ENCODE peak calls at places on chromosome 5, in six cellular contexts. K is H1, D is HepG2, J is HCT116, G is K562, N is GM12878. Q is an unnamed sample.
A peak's percentile ranks its signal among the peaks of the same experiment; 100 is the strongest.

GRCh38 chr5:101346447-101346846 is 443.4 kb upstream of the ST8SIA4 start:
- DNase-seq in J (no peak), D (no peak), G (no peak), K (no peak), N (no peak), Q (no peak)

GRCh38 chr5:93929146-93929545 is 187.7 kb upstream of the POU5F2 start:
- DNase-seq in J (no peak), N (no peak), K (no peak), G (no peak), D (no peak), Q (no peak)

GRCh38 chr5:37871023-37871815 is 31.4 kb upstream of the GDNF start:
- DNase-seq in K (no peak), J (no peak), G (no peak), N (no peak), D (no peak), Q (no peak)

GRCh38 chr5:170362102-170362501 is 27.1 kb downstream of the KCNMB1 start:
- DNase-seq in J (no peak), D (no peak), N (no peak), K (no peak), G (no peak), Q (no peak)

GRCh38 chr5:109485030-109485429 is 75.3 kb upstream of the PJA2 start:
- DNase-seq in G (peak; percentile 16), N (no peak), K (no peak), D (peak; percentile 92), J (no peak), Q (no peak)

GRCh38 chr5:118967059-118967508 is 21.3 kb downstream of the DTWD2 start:
- DNase-seq in G (no peak), K (no peak), N (no peak), J (no peak), D (no peak), Q (no peak)

GRCh38 chr5:75040973-75041372 is 11.4 kb downstream of the GCNT4 start:
- DNase-seq in D (no peak), J (no peak), G (no peak), N (no peak), K (no peak), Q (no peak)

GRCh38 chr5:9363026-9363793 is 182.7 kb downstream of the SEMA5A start:
- DNase-seq in K (no peak), G (no peak), J (no peak), D (no peak), N (peak; percentile 57), Q (no peak)

GRCh38 chr5:37810311-37810710 is 29.5 kb downstream of the GDNF start:
- DNase-seq in D (no peak), G (no peak), J (no peak), N (no peak), K (no peak), Q (no peak)

GRCh38 chr5:101047181-101047580 is 144.1 kb upstream of the ST8SIA4 start:
- DNase-seq in D (no peak), K (no peak), G (no peak), J (no peak), N (no peak), Q (no peak)

GRCh38 chr5:67209141-67209771 is 12.7 kb upstream of the CD180 start:
- DNase-seq in K (peak; percentile 44), J (peak; percentile 69), G (peak; percentile 66), D (peak; percentile 61), N (no peak), Q (peak; percentile 81)

GRCh38 chr5:91332267-91333044 is 50.7 kb downstream of the ARRDC3 start:
- DNase-seq in N (no peak), D (peak; percentile 78), K (no peak), G (peak; percentile 37), J (peak; percentile 57), Q (no peak)

GRCh38 chr5:52657231-52657645 is 130.5 kb upstream of the ITGA1 start:
- DNase-seq in D (peak; percentile 18), G (peak; percentile 10), K (no peak), N (no peak), J (peak; percentile 42), Q (no peak)

GRCh38 chr5:59126665-59127354 is 543.9 kb downstream of the RAB3C start:
- DNase-seq in J (no peak), D (no peak), G (no peak), K (no peak), N (no peak), Q (no peak)
- H3K4me3 ChIP-seq in J (peak overlapping the region; percentile 46), D (no peak overlapping the region), G (no peak overlapping the region), K (peak overlapping the region; percentile 45), N (no peak overlapping the region), Q (no peak overlapping the region)

GRCh38 chr5:158430166-158430828 is 571.4 kb upstream of the CLINT1 start:
- DNase-seq in J (no peak), N (no peak), K (no peak), D (no peak), G (no peak), Q (no peak)
- TF ChIP-seq ZNF274 in J (no peak), N (no peak), K (no peak), D (no peak), G (no peak), Q (no peak)

GRCh38 chr5:78745985-78746384 is 97.4 kb upstream of the LHFPL2 start:
- DNase-seq in K (no peak), J (no peak), D (no peak), G (no peak), N (no peak), Q (no peak)
- TF ChIP-seq YY1 in K (no peak), J (no peak), D (no peak), G (no peak), N (no peak), Q (no peak)

GRCh38 chr5:14213253-14213652 is 70.1 kb downstream of the TRIO start:
- DNase-seq in J (no peak), D (no peak), G (no peak), N (no peak), K (no peak), Q (no peak)

GRCh38 chr5:14211818-14212799 is 69.0 kb downstream of the TRIO start:
- DNase-seq in N (peak; percentile 83), K (no peak), D (no peak), J (no peak), G (no peak), Q (no peak)

GRCh38 chr5:14212838-14213237 is 69.7 kb downstream of the TRIO start:
- DNase-seq in D (peak; percentile 83), N (peak; percentile 83), J (no peak), G (no peak), K (no peak), Q (no peak)

GRCh38 chr5:14215901-14216300 is 72.8 kb downstream of the TRIO start:
- DNase-seq in D (no peak), G (no peak), N (no peak), J (no peak), K (no peak), Q (no peak)

GRCh38 chr5:14213813-14214585 is 70.9 kb downstream of the TRIO start:
- DNase-seq in J (no peak), G (no peak), D (peak; percentile 59), K (no peak), N (no peak), Q (no peak)
- H3K4me3 ChIP-seq in J (no peak overlapping the region), G (no peak overlapping the region), D (peak overlapping the region; percentile 43), K (no peak overlapping the region), N (peak overlapping the region; percentile 46), Q (no peak overlapping the region)

GRCh38 chr5:82277987-82278710 is at the start of gene RPS23:
- DNase-seq in J (peak; percentile 84), D (peak; percentile 86), K (no peak), N (peak; percentile 74), G (peak; percentile 83), Q (peak; percentile 76)

GRCh38 chr5:82275267-82275664 is 2.9 kb downstream of the RPS23 start:
- DNase-seq in K (no peak), N (no peak), G (no peak), J (no peak), D (no peak), Q (no peak)

GRCh38 chr5:82278711-82279370 is 687 bp upstream of the RPS23 start:
- DNase-seq in K (no peak), G (no peak), J (no peak), N (no peak), D (no peak), Q (no peak)

GRCh38 chr5:82277613-82277986 is 554 bp downstream of the RPS23 start:
- DNase-seq in J (no peak), N (no peak), D (no peak), G (no peak), K (no peak), Q (no peak)

DNA sequence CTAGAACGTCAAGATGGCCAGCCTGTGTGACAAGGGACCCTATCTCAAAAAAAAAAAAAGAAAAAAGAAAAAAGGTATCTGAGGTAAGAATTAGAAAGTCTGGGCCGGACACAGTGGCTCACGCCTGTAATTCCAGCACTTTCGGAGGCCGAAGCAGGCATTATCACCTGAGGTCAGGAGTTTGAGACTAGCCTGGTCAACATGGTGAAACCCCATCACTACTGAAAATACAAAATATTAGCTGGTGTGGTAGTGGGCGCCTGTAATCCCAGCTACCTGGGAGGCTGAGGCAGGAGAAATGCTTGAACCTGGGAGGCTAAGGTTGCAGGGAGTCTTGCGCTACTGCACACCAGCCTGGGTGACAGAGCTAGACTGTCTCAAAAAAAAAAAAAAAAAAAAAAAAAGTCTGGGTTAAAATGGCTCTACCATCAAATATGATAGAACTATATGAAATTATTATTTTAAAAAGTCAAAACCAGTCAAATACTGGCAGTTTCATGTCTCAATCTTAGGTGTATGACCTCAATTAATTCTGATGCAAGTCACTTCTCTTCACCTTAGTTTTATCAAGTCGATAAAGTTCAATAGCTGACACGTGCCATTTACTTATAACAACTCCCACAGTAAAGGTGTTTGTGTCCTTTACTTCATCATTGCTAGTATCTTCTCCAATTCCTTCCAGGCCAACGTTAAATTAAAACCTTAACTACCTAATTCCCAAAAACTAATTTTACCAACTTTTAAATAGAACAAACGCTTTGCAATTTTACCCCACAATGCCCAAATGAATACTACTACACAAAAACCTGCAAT is 1.1 kb downstream of the RPS23 start:
- DNase-seq in N (no peak), K (no peak), G (no peak), J (no peak), D (no peak), Q (no peak)
- TF ChIP-seq ZNF274 in N (no peak), K (no peak), G (no peak), J (no peak), D (no peak), Q (no peak)

GRCh38 chr5:145283101-145283500 is 552.0 kb downstream of the PRELID2 start:
- DNase-seq in D (no peak), G (no peak), J (no peak), N (no peak), K (no peak), Q (no peak)
- TF ChIP-seq YY1 in D (no peak), G (no peak), J (no peak), N (no peak), K (no peak), Q (no peak)

GRCh38 chr5:150490296-150490669 is 17.6 kb upstream of the NDST1 start:
- DNase-seq in J (no peak), D (no peak), G (no peak), N (no peak), K (no peak), Q (no peak)
- H3K4me3 ChIP-seq in J (no peak overlapping the region), D (no peak overlapping the region), G (no peak overlapping the region), N (peak overlapping the region; percentile 88), K (no peak overlapping the region), Q (no peak overlapping the region)